ENCODE peak calls at places on chromosomes 16 and 17, in eight cellular contexts. J is uterus; N is activated naive CD4-positive, alpha-beta T cell; G is T-helper 1 cell; W is adrenal gland; Q is anterior cingulate cortex; M is WTC11; S is lower leg skin. F is an unnamed sample.

GRCh38 chr16:11398851-11399250 is 53.6 kb downstream of the RMI2 start:
- DNase-seq in J (no peak), N (no peak), G (no peak), W (no peak), Q (no peak), M (peak), S (no peak), F (no peak)

GRCh38 chr17:79613195-79613517 is 2.3 kb upstream of the RBFOX3 start:
- DNase-seq in J (no peak), N (no peak), G (no peak), W (no peak), Q (no peak), M (no peak), S (no peak), F (no peak)

GRCh38 chr17:5485270-5486205 is at the start of gene DERL2:
- DNase-seq in J (no peak), N (no peak), G (no peak), W (peak), Q (no peak), M (peak), S (no peak), F (no peak)

GRCh38 chr17:69634844-69635243 is 220.3 kb downstream of the MAP2K6 start:
- DNase-seq in J (no peak), N (no peak), G (no peak), W (no peak), Q (no peak), M (no peak), S (no peak), F (no peak)

GRCh38 chr16:89285381-89285780 is 67.9 kb downstream of the ZNF778 start:
- DNase-seq in J (no peak), N (no peak), G (no peak), W (no peak), Q (no peak), M (no peak), S (no peak), F (no peak)

GRCh38 chr17:76867578-76868175 is 527 bp upstream of the MGAT5B start:
- DNase-seq in J (no peak), N (no peak), G (no peak), W (no peak), Q (no peak), M (peak), S (no peak), F (no peak)

GRCh38 chr16:65658339-65659275 is 536.7 kb upstream of the CDH11 start:
- DNase-seq in J (peak), N (no peak), G (no peak), W (peak), Q (no peak), M (no peak), S (peak), F (no peak)

GRCh38 chr17:40071720-40072480 is 9.1 kb downstream of the THRA start:
- DNase-seq in J (peak), N (no peak), G (no peak), W (peak), Q (peak), M (no peak), S (peak), F (peak)

GRCh38 chr16:64475627-64476351 is 646.1 kb downstream of the CDH11 start:
- DNase-seq in J (no peak), N (no peak), G (no peak), W (no peak), Q (no peak), M (no peak), S (no peak), F (no peak)

GRCh38 chr17:512311-512710 is 159.7 kb upstream of the RPH3AL start:
- DNase-seq in J (no peak), N (no peak), G (no peak), W (no peak), Q (no peak), M (no peak), S (no peak), F (no peak)

GRCh38 chr17:8631554-8631877 is 991 bp upstream of the MYH10 start:
- DNase-seq in J (no peak), N (no peak), G (no peak), W (no peak), Q (no peak), M (no peak), S (no peak), F (no peak)

GRCh38 chr16:66740010-66740409 is 11.4 kb downstream of the DYNC1LI2 start:
- DNase-seq in J (no peak), N (no peak), G (no peak), W (no peak), Q (no peak), M (peak), S (no peak), F (no peak)

GRCh38 chr17:48992433-48992832 is 4.8 kb upstream of the IGF2BP1 start:
- DNase-seq in J (no peak), N (no peak), G (no peak), W (no peak), Q (no peak), M (no peak), S (no peak), F (no peak)

GRCh38 chr17:36837616-36838272 is 99.5 kb upstream of the LHX1 start:
- DNase-seq in J (no peak), N (no peak), G (no peak), W (no peak), Q (no peak), M (peak), S (no peak), F (no peak)

GRCh38 chr17:1460233-1460632 is 4.2 kb upstream of the CRK start:
- DNase-seq in J (peak), N (no peak), G (no peak), W (peak), Q (no peak), M (no peak), S (peak), F (peak)

GRCh38 chr16:87463722-87464690 is 28.8 kb downstream of the ZCCHC14 start:
- DNase-seq in J (no peak), N (no peak), G (no peak), W (peak), Q (peak), M (no peak), S (peak), F (no peak)

GRCh38 chr16:75267631-75268264 is 16.3 kb upstream of the BCAR1 start:
- DNase-seq in J (no peak), N (no peak), G (no peak), W (peak), Q (no peak), M (no peak), S (no peak), F (no peak)

GRCh38 chr17:51336112-51336822 is 75.9 kb downstream of the UTP18 start:
- DNase-seq in J (no peak), N (no peak), G (no peak), W (no peak), Q (no peak), M (no peak), S (no peak), F (no peak)

GRCh38 chr16:24685539-24686432 is 43.7 kb upstream of the TNRC6A start:
- DNase-seq in J (peak), N (no peak), G (no peak), W (peak), Q (peak), M (peak), S (no peak), F (peak)

GRCh38 chr16:144797-145252 is 6.4 kb upstream of the NPRL3 start:
- DNase-seq in J (no peak), N (no peak), G (no peak), W (no peak), Q (no peak), M (no peak), S (no peak), F (no peak)

GRCh38 chr17:67469208-67469980 is 92.3 kb downstream of the PITPNC1 start:
- DNase-seq in J (no peak), N (no peak), G (no peak), W (no peak), Q (peak), M (peak), S (no peak), F (no peak)

GRCh38 chr17:32998111-32998892 is 6.7 kb downstream of the SPACA3 start:
- DNase-seq in J (peak), N (peak), G (peak), W (peak), Q (peak), M (peak), S (peak), F (peak)

GRCh38 chr17:77373298-77374169 is 232.8 kb downstream of the SEC14L1 start:
- DNase-seq in J (peak), N (no peak), G (no peak), W (peak), Q (no peak), M (peak), S (no peak), F (peak)

GRCh38 chr16:8173111-8173644 is 417.1 kb downstream of the TMEM114 start:
- DNase-seq in J (peak), N (no peak), G (no peak), W (peak), Q (peak), M (peak), S (peak), F (no peak)

GRCh38 chr17:29617481-29618271 is 5.0 kb downstream of the CORO6 start:
- DNase-seq in J (peak), N (peak), G (peak), W (peak), Q (peak), M (peak), S (peak), F (peak)

GRCh38 chr16:881219-882097 is 80.9 kb upstream of the GNG13 start:
- DNase-seq in J (no peak), N (no peak), G (no peak), W (no peak), Q (no peak), M (no peak), S (no peak), F (no peak)

GRCh38 chr16:64225696-64226095 is 896.2 kb downstream of the CDH11 start:
- DNase-seq in J (no peak), N (no peak), G (no peak), W (no peak), Q (no peak), M (no peak), S (no peak), F (no peak)

GRCh38 chr17:45032150-45032493 is 19.3 kb downstream of the DCAKD start:
- DNase-seq in J (no peak), N (no peak), G (no peak), W (no peak), Q (no peak), M (no peak), S (no peak), F (no peak)

GRCh38 chr16:85302848-85303353 is 190.6 kb upstream of the CIBAR2 start:
- DNase-seq in J (no peak), N (no peak), G (no peak), W (no peak), Q (no peak), M (no peak), S (no peak), F (no peak)

GRCh38 chr16:68528686-68529379 is 10.3 kb upstream of the ZFP90 start:
- DNase-seq in J (peak), N (peak), G (peak), W (peak), Q (peak), M (peak), S (peak), F (peak)

GRCh38 chr16:66026211-66026610 is 340.3 kb upstream of the CDH5 start:
- DNase-seq in J (no peak), N (no peak), G (no peak), W (no peak), Q (no peak), M (peak), S (no peak), F (no peak)

GRCh38 chr16:11501583-11502138 is 85.1 kb downstream of the LITAF start:
- DNase-seq in J (no peak), N (no peak), G (no peak), W (no peak), Q (no peak), M (peak), S (no peak), F (no peak)

GRCh38 chr16:54991525-54991924 is 60.9 kb downstream of the IRX5 start:
- DNase-seq in J (no peak), N (no peak), G (no peak), W (no peak), Q (no peak), M (no peak), S (no peak), F (no peak)